ENCODE peak calls at places on chromosomes 6 and 20, in six cellular contexts. One of them, this sample, is unnamed.

GRCh38 chr6:33490198-33490597 is 35.8 kb downstream of the ZBTB9 start:
- DNase-seq in IMR-90: no peak
- DNase-seq in endothelial cell of umbilical vein: no peak
- DNase-seq in H1: no peak
- DNase-seq in K562: peak
- DNase-seq in GM12878: no peak
- DNase-seq in this sample: no peak

GRCh38 chr6:74057326-74057725 is 361.3 kb downstream of the CD109 start:
- DNase-seq in IMR-90: peak
- DNase-seq in endothelial cell of umbilical vein: no peak
- DNase-seq in H1: no peak
- DNase-seq in K562: no peak
- DNase-seq in GM12878: no peak
- DNase-seq in this sample: no peak

GRCh38 chr6:166167801-166168615 is at the start of gene TBXT:
- DNase-seq in IMR-90: no peak
- DNase-seq in endothelial cell of umbilical vein: no peak
- DNase-seq in H1: peak
- DNase-seq in K562: no peak
- DNase-seq in GM12878: peak
- DNase-seq in this sample: no peak

GRCh38 chr6:165804331-165805066 is 141.5 kb upstream of the PDE10A start:
- DNase-seq in IMR-90: no peak
- DNase-seq in endothelial cell of umbilical vein: peak
- DNase-seq in H1: no peak
- DNase-seq in K562: no peak
- DNase-seq in GM12878: no peak
- DNase-seq in this sample: no peak

GRCh38 chr6:164832410-164832809 is 477.0 kb downstream of the C6orf118 start:
- DNase-seq in IMR-90: no peak
- DNase-seq in endothelial cell of umbilical vein: no peak
- DNase-seq in H1: no peak
- DNase-seq in K562: no peak
- DNase-seq in GM12878: no peak
- DNase-seq in this sample: no peak

GRCh38 chr6:156943167-156943566 is 166.0 kb downstream of the ARID1B start:
- DNase-seq in IMR-90: no peak
- DNase-seq in endothelial cell of umbilical vein: no peak
- DNase-seq in H1: no peak
- DNase-seq in K562: no peak
- DNase-seq in GM12878: no peak
- DNase-seq in this sample: no peak

GRCh38 chr6:139367810-139368321 is 6.6 kb downstream of the CITED2 start:
- DNase-seq in IMR-90: no peak
- DNase-seq in endothelial cell of umbilical vein: peak
- DNase-seq in H1: peak
- DNase-seq in K562: peak
- DNase-seq in GM12878: no peak
- DNase-seq in this sample: no peak

GRCh38 chr20:10922521-10922920 is 248.7 kb upstream of the JAG1 start:
- DNase-seq in IMR-90: peak
- DNase-seq in endothelial cell of umbilical vein: no peak
- DNase-seq in H1: no peak
- DNase-seq in K562: no peak
- DNase-seq in GM12878: no peak
- DNase-seq in this sample: no peak

GRCh38 chr6:47587503-47587902 is 109.9 kb downstream of the CD2AP start:
- DNase-seq in IMR-90: peak
- DNase-seq in endothelial cell of umbilical vein: no peak
- DNase-seq in H1: no peak
- DNase-seq in K562: no peak
- DNase-seq in GM12878: no peak
- DNase-seq in this sample: no peak

GRCh38 chr6:137729866-137730629 is 137.0 kb upstream of the TNFAIP3 start:
- DNase-seq in IMR-90: peak
- DNase-seq in endothelial cell of umbilical vein: no peak
- DNase-seq in H1: no peak
- DNase-seq in K562: no peak
- DNase-seq in GM12878: no peak
- DNase-seq in this sample: no peak

GRCh38 chr20:13220194-13220856 is 749 bp upstream of the ISM1 start:
- DNase-seq in IMR-90: peak
- DNase-seq in endothelial cell of umbilical vein: peak
- DNase-seq in H1: peak
- DNase-seq in K562: no peak
- DNase-seq in GM12878: no peak
- DNase-seq in this sample: no peak

GRCh38 chr6:7201732-7202541 is 94.2 kb downstream of the RREB1 start:
- DNase-seq in IMR-90: no peak
- DNase-seq in endothelial cell of umbilical vein: no peak
- DNase-seq in H1: no peak
- DNase-seq in K562: peak
- DNase-seq in GM12878: peak
- DNase-seq in this sample: no peak

GRCh38 chr20:36645998-36646397 is at the start of gene SLA2:
- DNase-seq in IMR-90: no peak
- DNase-seq in endothelial cell of umbilical vein: no peak
- DNase-seq in H1: no peak
- DNase-seq in K562: no peak
- DNase-seq in GM12878: no peak
- DNase-seq in this sample: no peak

GRCh38 chr20:59933849-59934585 is 580 bp upstream of the SYCP2 start:
- DNase-seq in IMR-90: peak
- DNase-seq in endothelial cell of umbilical vein: peak
- DNase-seq in H1: no peak
- DNase-seq in K562: peak
- DNase-seq in GM12878: no peak
- DNase-seq in this sample: peak

GRCh38 chr6:138109042-138109997 is 2.1 kb upstream of the PERP start:
- DNase-seq in IMR-90: peak
- DNase-seq in endothelial cell of umbilical vein: peak
- DNase-seq in H1: no peak
- DNase-seq in K562: peak
- DNase-seq in GM12878: peak
- DNase-seq in this sample: peak

GRCh38 chr6:106168097-106168888 is 82.2 kb downstream of the PRDM1 start:
- DNase-seq in IMR-90: no peak
- DNase-seq in endothelial cell of umbilical vein: no peak
- DNase-seq in H1: no peak
- DNase-seq in K562: no peak
- DNase-seq in GM12878: no peak
- DNase-seq in this sample: no peak

GRCh38 chr20:46544576-46544975 is 5.9 kb downstream of the OCSTAMP start:
- DNase-seq in IMR-90: peak
- DNase-seq in endothelial cell of umbilical vein: no peak
- DNase-seq in H1: no peak
- DNase-seq in K562: no peak
- DNase-seq in GM12878: no peak
- DNase-seq in this sample: no peak

GRCh38 chr6:39952170-39952569 is 17.9 kb upstream of the MOCS1 start:
- DNase-seq in IMR-90: peak
- DNase-seq in endothelial cell of umbilical vein: no peak
- DNase-seq in H1: no peak
- DNase-seq in K562: no peak
- DNase-seq in GM12878: no peak
- DNase-seq in this sample: no peak

GRCh38 chr6:121506761-121507754 is 71.6 kb downstream of the GJA1 start:
- DNase-seq in IMR-90: peak
- DNase-seq in endothelial cell of umbilical vein: no peak
- DNase-seq in H1: no peak
- DNase-seq in K562: no peak
- DNase-seq in GM12878: no peak
- DNase-seq in this sample: no peak

GRCh38 chr6:119129968-119130484 is 51.6 kb upstream of the FAM184A start:
- DNase-seq in IMR-90: peak
- DNase-seq in endothelial cell of umbilical vein: peak
- DNase-seq in H1: no peak
- DNase-seq in K562: peak
- DNase-seq in GM12878: no peak
- DNase-seq in this sample: peak

GRCh38 chr6:2942916-2943563 is 28.3 kb downstream of the SERPINB6 start:
- DNase-seq in IMR-90: no peak
- DNase-seq in endothelial cell of umbilical vein: peak
- DNase-seq in H1: no peak
- DNase-seq in K562: peak
- DNase-seq in GM12878: no peak
- DNase-seq in this sample: no peak

GRCh38 chr20:57283867-57284266 is 17.4 kb upstream of the BMP7 start:
- DNase-seq in IMR-90: no peak
- DNase-seq in endothelial cell of umbilical vein: no peak
- DNase-seq in H1: no peak
- DNase-seq in K562: no peak
- DNase-seq in GM12878: no peak
- DNase-seq in this sample: no peak

GRCh38 chr6:75124085-75124484 is 81.8 kb downstream of the COL12A1 start:
- DNase-seq in IMR-90: no peak
- DNase-seq in endothelial cell of umbilical vein: no peak
- DNase-seq in H1: no peak
- DNase-seq in K562: no peak
- DNase-seq in GM12878: no peak
- DNase-seq in this sample: no peak

GRCh38 chr6:30219244-30219643 is 6.0 kb upstream of the TRIM26 start:
- DNase-seq in IMR-90: peak
- DNase-seq in endothelial cell of umbilical vein: peak
- DNase-seq in H1: no peak
- DNase-seq in K562: peak
- DNase-seq in GM12878: peak
- DNase-seq in this sample: no peak

GRCh38 chr6:87828044-87828443 is 126.0 kb upstream of the AKIRIN2 start:
- DNase-seq in IMR-90: no peak
- DNase-seq in endothelial cell of umbilical vein: no peak
- DNase-seq in H1: no peak
- DNase-seq in K562: no peak
- DNase-seq in GM12878: no peak
- DNase-seq in this sample: no peak

GRCh38 chr6:116392158-116393032 is 21.6 kb downstream of the DSE start:
- DNase-seq in IMR-90: peak
- DNase-seq in endothelial cell of umbilical vein: peak
- DNase-seq in H1: no peak
- DNase-seq in K562: no peak
- DNase-seq in GM12878: no peak
- DNase-seq in this sample: no peak

GRCh38 chr20:24730750-24731149 is 218.3 kb upstream of the CST7 start:
- DNase-seq in IMR-90: no peak
- DNase-seq in endothelial cell of umbilical vein: no peak
- DNase-seq in H1: no peak
- DNase-seq in K562: no peak
- DNase-seq in GM12878: no peak
- DNase-seq in this sample: no peak

GRCh38 chr6:162108041-162108440 is 619.5 kb downstream of the PRKN start:
- DNase-seq in IMR-90: no peak
- DNase-seq in endothelial cell of umbilical vein: no peak
- DNase-seq in H1: no peak
- DNase-seq in K562: no peak
- DNase-seq in GM12878: no peak
- DNase-seq in this sample: no peak

GRCh38 chr6:81722503-81723223 is 29.8 kb downstream of the TENT5A start:
- DNase-seq in IMR-90: no peak
- DNase-seq in endothelial cell of umbilical vein: no peak
- DNase-seq in H1: no peak
- DNase-seq in K562: no peak
- DNase-seq in GM12878: no peak
- DNase-seq in this sample: no peak

GRCh38 chr6:167435209-167435728 is 110.4 kb downstream of the TTLL2 start:
- DNase-seq in IMR-90: no peak
- DNase-seq in endothelial cell of umbilical vein: no peak
- DNase-seq in H1: no peak
- DNase-seq in K562: no peak
- DNase-seq in GM12878: no peak
- DNase-seq in this sample: no peak

GRCh38 chr6:4274382-4275082 is 139.2 kb upstream of the ECI2 start:
- DNase-seq in IMR-90: peak
- DNase-seq in endothelial cell of umbilical vein: peak
- DNase-seq in H1: no peak
- DNase-seq in K562: peak
- DNase-seq in GM12878: no peak
- DNase-seq in this sample: no peak

GRCh38 chr6:95321106-95321505 is 256.2 kb upstream of the MANEA start:
- DNase-seq in IMR-90: peak
- DNase-seq in endothelial cell of umbilical vein: no peak
- DNase-seq in H1: no peak
- DNase-seq in K562: no peak
- DNase-seq in GM12878: no peak
- DNase-seq in this sample: no peak

GRCh38 chr6:21271431-21272155 is 322.0 kb upstream of the SOX4 start:
- DNase-seq in IMR-90: no peak
- DNase-seq in endothelial cell of umbilical vein: no peak
- DNase-seq in H1: no peak
- DNase-seq in K562: no peak
- DNase-seq in GM12878: no peak
- DNase-seq in this sample: no peak
- TF ChIP-seq CTCF in IMR-90: no peak
- TF ChIP-seq CTCF in endothelial cell of umbilical vein: no peak
- TF ChIP-seq CTCF in H1: peak
- TF ChIP-seq CTCF in K562: no peak
- TF ChIP-seq CTCF in GM12878: no peak
- TF ChIP-seq CTCF in this sample: no peak

GRCh38 chr6:150813319-150813992 is 52.0 kb upstream of the MTHFD1L start:
- DNase-seq in IMR-90: peak
- DNase-seq in endothelial cell of umbilical vein: no peak
- DNase-seq in H1: no peak
- DNase-seq in K562: no peak
- DNase-seq in GM12878: peak
- DNase-seq in this sample: peak

DNA sequence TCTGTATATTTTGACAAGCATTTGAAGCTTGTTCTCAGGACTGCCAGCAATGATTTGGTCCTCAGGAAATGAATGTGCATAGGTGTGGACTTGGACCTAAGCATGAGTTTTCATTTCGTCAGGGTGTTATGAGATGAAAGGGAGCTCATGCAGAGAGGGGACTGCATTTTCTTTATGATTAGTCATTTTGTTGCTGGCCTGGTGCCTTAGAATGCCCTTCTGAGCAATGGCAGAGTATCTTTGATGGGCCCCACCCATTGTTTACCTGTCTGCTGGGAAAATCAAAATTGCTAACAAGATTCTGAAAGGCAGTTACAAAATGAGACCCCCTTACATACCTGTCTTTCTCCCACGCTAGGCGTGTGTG is 51.5 kb upstream of the MTHFD1L start:
- DNase-seq in IMR-90: peak
- DNase-seq in endothelial cell of umbilical vein: peak
- DNase-seq in H1: no peak
- DNase-seq in K562: no peak
- DNase-seq in GM12878: peak
- DNase-seq in this sample: peak
- H3K9ac ChIP-seq in IMR-90: no peak
- H3K9ac ChIP-seq in endothelial cell of umbilical vein: no peak
- H3K9ac ChIP-seq in H1: no peak
- H3K9ac ChIP-seq in K562: no peak
- H3K9ac ChIP-seq in GM12878: peak
- H3K9ac ChIP-seq in this sample: peak

GRCh38 chr6:25726122-25726911 is 28.2 kb upstream of the SLC17A4 start:
- DNase-seq in IMR-90: no peak
- DNase-seq in endothelial cell of umbilical vein: no peak
- DNase-seq in H1: no peak
- DNase-seq in K562: peak
- DNase-seq in GM12878: no peak
- DNase-seq in this sample: no peak
- TF ChIP-seq POLR2A in IMR-90: no peak
- TF ChIP-seq POLR2A in endothelial cell of umbilical vein: no peak
- TF ChIP-seq POLR2A in H1: no peak
- TF ChIP-seq POLR2A in K562: peak
- TF ChIP-seq POLR2A in GM12878: no peak
- TF ChIP-seq POLR2A in this sample: no peak

GRCh38 chr6:147508871-147509608 is 550 bp downstream of the SAMD5 start:
- DNase-seq in IMR-90: no peak
- DNase-seq in endothelial cell of umbilical vein: peak
- DNase-seq in H1: no peak
- DNase-seq in K562: no peak
- DNase-seq in GM12878: no peak
- DNase-seq in this sample: no peak
- TF ChIP-seq CTCF in IMR-90: peak
- TF ChIP-seq CTCF in endothelial cell of umbilical vein: peak
- TF ChIP-seq CTCF in H1: no peak
- TF ChIP-seq CTCF in K562: no peak
- TF ChIP-seq CTCF in GM12878: no peak
- TF ChIP-seq CTCF in this sample: no peak